ENCODE peak calls at places on chromosomes 7 and 10, in seven cellular contexts. W is bronchial epithelial cell, B is GM23248, E is GM12878, Q is tibial artery, O is cardiac muscle cell, P is left lung. J is an unnamed sample.

GRCh38 chr7:142811154-142811737 is 40.5 kb downstream of the PRSS2 start:
- DNase-seq in W (peak; percentile 40), B (peak; percentile 71), E (no peak), Q (no peak), O (peak; percentile 49), P (no peak), J (no peak)

GRCh38 chr10:90064295-90064694 is 362.9 kb downstream of the KIF20B start:
- DNase-seq in W (no peak), B (no peak), E (no peak), Q (no peak), O (no peak), P (no peak), J (no peak)

GRCh38 chr7:47153076-47153475 is 428.8 kb downstream of the TNS3 start:
- DNase-seq in W (peak; percentile 57), B (peak; percentile 76), E (no peak), Q (peak; percentile 47), O (peak; percentile 29), P (no peak), J (no peak)

GRCh38 chr7:79091661-79092060 is 361.8 kb downstream of the MAGI2 start:
- DNase-seq in W (no peak), B (peak; percentile 45), E (no peak), Q (no peak), O (no peak), P (no peak), J (no peak)

GRCh38 chr10:70115948-70116682 is 16.5 kb downstream of the AIFM2 start:
- DNase-seq in W (peak; percentile 19), B (peak; percentile 48), E (no peak), Q (peak; percentile 51), O (peak; percentile 79), P (no peak), J (no peak)

GRCh38 chr10:119025776-119026175 is 3.7 kb upstream of the NANOS1 start:
- DNase-seq in W (no peak), B (peak; percentile 39), E (no peak), Q (no peak), O (no peak), P (peak; percentile 62), J (no peak)

GRCh38 chr7:75916685-75917634 is 2.0 kb downstream of the POR start:
- DNase-seq in W (no peak), B (no peak), E (no peak), Q (no peak), O (no peak), P (no peak), J (no peak)

GRCh38 chr10:114261116-114261515 is 22.1 kb downstream of the VWA2 start:
- DNase-seq in W (peak; percentile 54), B (peak; percentile 45), E (no peak), Q (no peak), O (no peak), P (peak; percentile 27), J (no peak)

GRCh38 chr7:8129323-8129659 is 132.7 kb downstream of the ICA1 start:
- DNase-seq in W (no peak), B (no peak), E (no peak), Q (no peak), O (no peak), P (no peak), J (no peak)

GRCh38 chr7:17584822-17585221 is 286.4 kb downstream of the AHR start:
- DNase-seq in W (peak; percentile 80), B (peak; percentile 38), E (no peak), Q (no peak), O (no peak), P (no peak), J (no peak)
- H3K27me3 ChIP-seq in W (no peaks in the 10 kb centered on the region), B (no peaks in the 10 kb centered on the region), E (no peaks in the 10 kb centered on the region), Q (no peaks in the 10 kb centered on the region), O (no peaks in the 10 kb centered on the region), P (no peaks in the 10 kb centered on the region), J (no peaks in the 10 kb centered on the region)

GRCh38 chr7:42925630-42926029 is 6.3 kb downstream of the PSMA2 start:
- DNase-seq in W (no peak), B (no peak), E (no peak), Q (no peak), O (no peak), P (no peak), J (no peak)
- H3K36me3 ChIP-seq in W (peaks cover 10% of the 10 kb centered on the region), B (peaks cover 59% of the 10 kb centered on the region), E (peaks cover 1% of the 10 kb centered on the region), Q (peaks cover 48% of the 10 kb centered on the region), O (peaks cover 52% of the 10 kb centered on the region), P (peaks cover 3% of the 10 kb centered on the region), J (peaks cover 57% of the 10 kb centered on the region)

DNA sequence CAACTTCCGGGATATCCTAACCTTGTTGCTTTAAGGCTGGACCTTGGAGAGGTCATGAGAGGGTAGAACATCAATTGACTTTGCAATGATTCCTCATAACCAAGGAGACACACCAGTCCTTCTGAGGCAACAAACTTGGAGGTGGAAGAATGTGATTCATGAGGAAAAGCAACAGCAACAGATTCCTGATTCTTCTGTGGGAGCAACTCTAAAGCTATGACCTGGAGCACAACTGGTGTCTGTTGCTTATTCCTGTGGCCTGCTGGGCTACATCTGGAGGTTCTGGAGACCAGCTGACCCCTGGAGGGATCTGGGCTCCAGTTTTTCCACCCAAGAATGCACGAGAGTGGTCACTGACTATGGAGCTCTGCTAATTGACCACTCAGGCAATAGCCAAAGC is 116.6 kb downstream of the CREB5 start:
- DNase-seq in W (no peak), B (peak; percentile 75), E (no peak), Q (no peak), O (no peak), P (no peak), J (no peak)
- H3K27me3 ChIP-seq in W (no peaks in the 10 kb centered on the region), B (no peaks in the 10 kb centered on the region), E (no peaks in the 10 kb centered on the region), Q (no peaks in the 10 kb centered on the region), O (no peaks in the 10 kb centered on the region), P (no peaks in the 10 kb centered on the region), J (no peaks in the 10 kb centered on the region)

GRCh38 chr10:86447422-86447821 is 74.2 kb downstream of the WAPL start:
- DNase-seq in W (no peak), B (no peak), E (no peak), Q (no peak), O (no peak), P (no peak), J (no peak)

GRCh38 chr10:86450806-86451603 is 70.6 kb downstream of the WAPL start:
- DNase-seq in W (no peak), B (no peak), E (no peak), Q (no peak), O (no peak), P (no peak), J (no peak)

GRCh38 chr10:86449926-86450558 is 71.5 kb downstream of the WAPL start:
- DNase-seq in W (no peak), B (no peak), E (no peak), Q (no peak), O (no peak), P (no peak), J (no peak)

GRCh38 chr10:86446987-86447386 is 74.6 kb downstream of the WAPL start:
- DNase-seq in W (no peak), B (peak; percentile 42), E (no peak), Q (no peak), O (no peak), P (no peak), J (no peak)

GRCh38 chr10:86451604-86451960 is 70.0 kb downstream of the WAPL start:
- DNase-seq in W (no peak), B (no peak), E (no peak), Q (no peak), O (no peak), P (no peak), J (no peak)
- H3K36me3 ChIP-seq in W (peaks cover 6% of the 10 kb centered on the region), B (peaks cover 53% of the 10 kb centered on the region), E (peaks cover 10% of the 10 kb centered on the region), Q (peaks cover 61% of the 10 kb centered on the region), O (peaks cover 53% of the 10 kb centered on the region), P (no peaks in the 10 kb centered on the region), J (peaks cover 46% of the 10 kb centered on the region)

GRCh38 chr10:71635251-71635866 is 84.2 kb downstream of the C10orf105 start:
- DNase-seq in W (no peak), B (no peak), E (no peak), Q (no peak), O (no peak), P (no peak), J (no peak)
- H3K27me3 ChIP-seq in W (peaks cover 1% of the 10 kb centered on the region), B (peaks cover 23% of the 10 kb centered on the region), E (peaks cover 1% of the 10 kb centered on the region), Q (peaks cover 15% of the 10 kb centered on the region), O (peaks cover 4% of the 10 kb centered on the region), P (no peaks in the 10 kb centered on the region), J (no peaks in the 10 kb centered on the region)

GRCh38 chr10:74947781-74948401 is 121.5 kb downstream of the KAT6B start:
- DNase-seq in W (no peak), B (no peak), E (no peak), Q (no peak), O (no peak), P (no peak), J (no peak)
- H3K36me3 ChIP-seq in W (no peaks in the 10 kb centered on the region), B (no peaks in the 10 kb centered on the region), E (no peaks in the 10 kb centered on the region), Q (no peaks in the 10 kb centered on the region), O (no peaks in the 10 kb centered on the region), P (no peaks in the 10 kb centered on the region), J (no peaks in the 10 kb centered on the region)

GRCh38 chr7:121084256-121084655 is 95.7 kb downstream of the CPED1 start:
- DNase-seq in W (peak; percentile 65), B (peak; percentile 48), E (no peak), Q (no peak), O (no peak), P (no peak), J (no peak)
- H3K27me3 ChIP-seq in W (no peaks in the 10 kb centered on the region), B (no peaks in the 10 kb centered on the region), E (no peaks in the 10 kb centered on the region), Q (no peaks in the 10 kb centered on the region), O (no peaks in the 10 kb centered on the region), P (no peaks in the 10 kb centered on the region), J (no peaks in the 10 kb centered on the region)

GRCh38 chr10:68938117-68938516 is 17.9 kb upstream of the DDX21 start:
- DNase-seq in W (no peak), B (no peak), E (no peak), Q (no peak), O (peak; percentile 14), P (no peak), J (no peak)
- H3K36me3 ChIP-seq in W (peaks cover 8% of the 10 kb centered on the region), B (peaks cover 27% of the 10 kb centered on the region), E (no peaks in the 10 kb centered on the region), Q (peaks cover 57% of the 10 kb centered on the region), O (peaks cover 57% of the 10 kb centered on the region), P (no peaks in the 10 kb centered on the region), J (peaks cover 37% of the 10 kb centered on the region)